ENCODE peak calls at places on chromosomes 12 and 14, in five cellular contexts. One of them, this sample, is unnamed.

GRCh38 chr12:62435337-62436163 is 31.1 kb upstream of the MON2 start:
- DNase-seq in H7: peak; percentile 80
- DNase-seq in AG04450: peak; percentile 49
- DNase-seq in pancreas: peak; percentile 36
- DNase-seq in CD8-positive, alpha-beta T cell: peak; percentile 32
- DNase-seq in this sample: no peak

GRCh38 chr12:105348561-105348960 is 18.1 kb downstream of the C12orf75 start:
- DNase-seq in H7: no peak
- DNase-seq in AG04450: no peak
- DNase-seq in pancreas: no peak
- DNase-seq in CD8-positive, alpha-beta T cell: no peak
- DNase-seq in this sample: no peak

GRCh38 chr14:100734031-100734990 is 7.6 kb downstream of the DLK1 start:
- DNase-seq in H7: peak; percentile 65
- DNase-seq in AG04450: no peak
- DNase-seq in pancreas: no peak
- DNase-seq in CD8-positive, alpha-beta T cell: no peak
- DNase-seq in this sample: no peak

GRCh38 chr14:34692348-34692747 is 22.0 kb downstream of the CFL2 start:
- DNase-seq in H7: no peak
- DNase-seq in AG04450: no peak
- DNase-seq in pancreas: no peak
- DNase-seq in CD8-positive, alpha-beta T cell: no peak
- DNase-seq in this sample: no peak

GRCh38 chr14:72451081-72451972 is 442.6 kb downstream of the DPF3 start:
- DNase-seq in H7: no peak
- DNase-seq in AG04450: no peak
- DNase-seq in pancreas: no peak
- DNase-seq in CD8-positive, alpha-beta T cell: peak; percentile 22
- DNase-seq in this sample: peak; percentile 78

GRCh38 chr12:91804533-91804932 is 341.1 kb downstream of the BTG1 start:
- DNase-seq in H7: no peak
- DNase-seq in AG04450: no peak
- DNase-seq in pancreas: no peak
- DNase-seq in CD8-positive, alpha-beta T cell: no peak
- DNase-seq in this sample: no peak

GRCh38 chr14:94056579-94057308 is 24.3 kb downstream of the DDX24 start:
- DNase-seq in H7: no peak
- DNase-seq in AG04450: no peak
- DNase-seq in pancreas: no peak
- DNase-seq in CD8-positive, alpha-beta T cell: no peak
- DNase-seq in this sample: no peak

GRCh38 chr14:50061664-50062437 is 54.5 kb downstream of the VCPKMT start:
- DNase-seq in H7: no peak
- DNase-seq in AG04450: no peak
- DNase-seq in pancreas: no peak
- DNase-seq in CD8-positive, alpha-beta T cell: peak; percentile 61
- DNase-seq in this sample: no peak

GRCh38 chr14:104680056-104680805 is 9.2 kb upstream of the INF2 start:
- DNase-seq in H7: no peak
- DNase-seq in AG04450: no peak
- DNase-seq in pancreas: peak; percentile 60
- DNase-seq in CD8-positive, alpha-beta T cell: no peak
- DNase-seq in this sample: no peak

GRCh38 chr12:100984821-100985220 is 190.2 kb downstream of the ANO4 start:
- DNase-seq in H7: no peak
- DNase-seq in AG04450: no peak
- DNase-seq in pancreas: no peak
- DNase-seq in CD8-positive, alpha-beta T cell: no peak
- DNase-seq in this sample: no peak

GRCh38 chr14:72825486-72825885 is 68.4 kb downstream of the DPF3 start:
- DNase-seq in H7: no peak
- DNase-seq in AG04450: no peak
- DNase-seq in pancreas: no peak
- DNase-seq in CD8-positive, alpha-beta T cell: no peak
- DNase-seq in this sample: no peak

GRCh38 chr14:69363055-69363454 is 35.0 kb downstream of the ERH start:
- DNase-seq in H7: peak; percentile 84
- DNase-seq in AG04450: peak; percentile 11
- DNase-seq in pancreas: no peak
- DNase-seq in CD8-positive, alpha-beta T cell: no peak
- DNase-seq in this sample: no peak

GRCh38 chr14:59278111-59278510 is 89.6 kb downstream of the DAAM1 start:
- DNase-seq in H7: no peak
- DNase-seq in AG04450: peak; percentile 72
- DNase-seq in pancreas: no peak
- DNase-seq in CD8-positive, alpha-beta T cell: no peak
- DNase-seq in this sample: no peak

GRCh38 chr12:89179245-89179644 is 173.1 kb downstream of the DUSP6 start:
- DNase-seq in H7: no peak
- DNase-seq in AG04450: no peak
- DNase-seq in pancreas: no peak
- DNase-seq in CD8-positive, alpha-beta T cell: no peak
- DNase-seq in this sample: no peak

GRCh38 chr12:106815741-106816140 is 41.3 kb downstream of the RIC8B start:
- DNase-seq in H7: no peak
- DNase-seq in AG04450: no peak
- DNase-seq in pancreas: no peak
- DNase-seq in CD8-positive, alpha-beta T cell: no peak
- DNase-seq in this sample: no peak

GRCh38 chr12:47941475-47942326 is 21.7 kb upstream of the TMEM106C start:
- DNase-seq in H7: peak; percentile 72
- DNase-seq in AG04450: no peak
- DNase-seq in pancreas: no peak
- DNase-seq in CD8-positive, alpha-beta T cell: no peak
- DNase-seq in this sample: no peak

GRCh38 chr12:113812431-113813228 is 153.5 kb downstream of the RBM19 start:
- DNase-seq in H7: no peak
- DNase-seq in AG04450: no peak
- DNase-seq in pancreas: no peak
- DNase-seq in CD8-positive, alpha-beta T cell: no peak
- DNase-seq in this sample: no peak

GRCh38 chr12:26636710-26637328 is 196.2 kb downstream of the ITPR2 start:
- DNase-seq in H7: no peak
- DNase-seq in AG04450: no peak
- DNase-seq in pancreas: no peak
- DNase-seq in CD8-positive, alpha-beta T cell: no peak
- DNase-seq in this sample: no peak

GRCh38 chr12:95764848-95765247 is 25.7 kb downstream of the NTN4 start:
- DNase-seq in H7: no peak
- DNase-seq in AG04450: no peak
- DNase-seq in pancreas: no peak
- DNase-seq in CD8-positive, alpha-beta T cell: no peak
- DNase-seq in this sample: no peak

GRCh38 chr14:64879635-64880381 is at the start of gene SPTB:
- DNase-seq in H7: peak; percentile 92
- DNase-seq in AG04450: no peak
- DNase-seq in pancreas: peak; percentile 59
- DNase-seq in CD8-positive, alpha-beta T cell: peak; percentile 65
- DNase-seq in this sample: no peak

GRCh38 chr14:75267141-75267601 is 11.5 kb upstream of the FOS start:
- DNase-seq in H7: no peak
- DNase-seq in AG04450: no peak
- DNase-seq in pancreas: no peak
- DNase-seq in CD8-positive, alpha-beta T cell: no peak
- DNase-seq in this sample: no peak

GRCh38 chr14:36443374-36443773 is 76.7 kb downstream of the NKX2-1 start:
- DNase-seq in H7: peak; percentile 8
- DNase-seq in AG04450: no peak
- DNase-seq in pancreas: no peak
- DNase-seq in CD8-positive, alpha-beta T cell: no peak
- DNase-seq in this sample: peak; percentile 28

GRCh38 chr12:47999816-48000215 is 4.5 kb downstream of the COL2A1 start:
- DNase-seq in H7: no peak
- DNase-seq in AG04450: no peak
- DNase-seq in pancreas: no peak
- DNase-seq in CD8-positive, alpha-beta T cell: no peak
- DNase-seq in this sample: no peak

GRCh38 chr14:104750658-104751057 is 2.3 kb upstream of the SIVA1 start:
- DNase-seq in H7: no peak
- DNase-seq in AG04450: no peak
- DNase-seq in pancreas: no peak
- DNase-seq in CD8-positive, alpha-beta T cell: no peak
- DNase-seq in this sample: no peak

GRCh38 chr12:89468648-89469326 is 55.8 kb downstream of the GALNT4 start:
- DNase-seq in H7: no peak
- DNase-seq in AG04450: no peak
- DNase-seq in pancreas: no peak
- DNase-seq in CD8-positive, alpha-beta T cell: no peak
- DNase-seq in this sample: no peak

GRCh38 chr12:64669270-64669842 is 59.1 kb downstream of the RASSF3 start:
- DNase-seq in H7: peak; percentile 43
- DNase-seq in AG04450: no peak
- DNase-seq in pancreas: peak; percentile 29
- DNase-seq in CD8-positive, alpha-beta T cell: peak; percentile 38
- DNase-seq in this sample: no peak

GRCh38 chr14:57189070-57189469 is 79.6 kb downstream of the EXOC5 start:
- DNase-seq in H7: peak; percentile 34
- DNase-seq in AG04450: no peak
- DNase-seq in pancreas: no peak
- DNase-seq in CD8-positive, alpha-beta T cell: no peak
- DNase-seq in this sample: peak; percentile 68

DNA sequence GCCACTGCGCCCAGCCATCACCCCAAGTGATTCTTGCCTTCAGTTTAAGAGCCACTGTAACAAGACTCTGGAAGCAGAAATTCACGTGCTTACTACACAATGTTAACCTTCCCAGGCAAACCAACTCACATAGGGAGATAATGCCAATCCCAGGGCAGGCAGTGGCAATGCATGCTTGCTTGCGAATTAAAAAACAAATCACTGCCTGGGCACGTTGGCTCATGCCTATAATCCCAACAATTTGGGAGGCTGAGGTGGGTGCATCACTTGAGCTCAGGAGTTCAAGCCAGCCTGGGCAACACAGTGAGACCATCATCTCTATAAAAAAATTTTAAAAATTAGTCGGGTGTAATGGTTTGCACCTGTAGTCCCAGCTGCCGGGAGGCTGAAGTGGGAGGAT is 37.8 kb upstream of the P2RX4 start:
- DNase-seq in H7: no peak
- DNase-seq in AG04450: no peak
- DNase-seq in pancreas: no peak
- DNase-seq in CD8-positive, alpha-beta T cell: no peak
- DNase-seq in this sample: no peak
- H3K4me3 ChIP-seq in H7: no peak overlapping the region
- H3K4me3 ChIP-seq in AG04450: no peak overlapping the region
- H3K4me3 ChIP-seq in pancreas: no peak overlapping the region
- H3K4me3 ChIP-seq in CD8-positive, alpha-beta T cell: no peak overlapping the region
- H3K4me3 ChIP-seq in this sample: no peak overlapping the region

GRCh38 chr14:61179061-61179675 is 102.0 kb downstream of the TMEM30B start:
- DNase-seq in H7: no peak
- DNase-seq in AG04450: no peak
- DNase-seq in pancreas: no peak
- DNase-seq in CD8-positive, alpha-beta T cell: no peak
- DNase-seq in this sample: no peak
- H3K4me3 ChIP-seq in H7: no peak overlapping the region
- H3K4me3 ChIP-seq in AG04450: no peak overlapping the region
- H3K4me3 ChIP-seq in pancreas: no peak overlapping the region
- H3K4me3 ChIP-seq in CD8-positive, alpha-beta T cell: no peak overlapping the region
- H3K4me3 ChIP-seq in this sample: no peak overlapping the region

GRCh38 chr12:3040026-3040656 is 37.0 kb upstream of the TSPAN9 start:
- DNase-seq in H7: peak; percentile 28
- DNase-seq in AG04450: no peak
- DNase-seq in pancreas: no peak
- DNase-seq in CD8-positive, alpha-beta T cell: no peak
- DNase-seq in this sample: no peak

GRCh38 chr12:3042826-3043225 is 34.4 kb upstream of the TSPAN9 start:
- DNase-seq in H7: peak; percentile 18
- DNase-seq in AG04450: no peak
- DNase-seq in pancreas: no peak
- DNase-seq in CD8-positive, alpha-beta T cell: no peak
- DNase-seq in this sample: no peak

GRCh38 chr12:3040663-3041544 is 36.3 kb upstream of the TSPAN9 start:
- DNase-seq in H7: peak; percentile 65
- DNase-seq in AG04450: no peak
- DNase-seq in pancreas: no peak
- DNase-seq in CD8-positive, alpha-beta T cell: no peak
- DNase-seq in this sample: no peak

GRCh38 chr12:3042394-3042793 is 34.8 kb upstream of the TSPAN9 start:
- DNase-seq in H7: peak; percentile 20
- DNase-seq in AG04450: no peak
- DNase-seq in pancreas: no peak
- DNase-seq in CD8-positive, alpha-beta T cell: no peak
- DNase-seq in this sample: no peak

DNA sequence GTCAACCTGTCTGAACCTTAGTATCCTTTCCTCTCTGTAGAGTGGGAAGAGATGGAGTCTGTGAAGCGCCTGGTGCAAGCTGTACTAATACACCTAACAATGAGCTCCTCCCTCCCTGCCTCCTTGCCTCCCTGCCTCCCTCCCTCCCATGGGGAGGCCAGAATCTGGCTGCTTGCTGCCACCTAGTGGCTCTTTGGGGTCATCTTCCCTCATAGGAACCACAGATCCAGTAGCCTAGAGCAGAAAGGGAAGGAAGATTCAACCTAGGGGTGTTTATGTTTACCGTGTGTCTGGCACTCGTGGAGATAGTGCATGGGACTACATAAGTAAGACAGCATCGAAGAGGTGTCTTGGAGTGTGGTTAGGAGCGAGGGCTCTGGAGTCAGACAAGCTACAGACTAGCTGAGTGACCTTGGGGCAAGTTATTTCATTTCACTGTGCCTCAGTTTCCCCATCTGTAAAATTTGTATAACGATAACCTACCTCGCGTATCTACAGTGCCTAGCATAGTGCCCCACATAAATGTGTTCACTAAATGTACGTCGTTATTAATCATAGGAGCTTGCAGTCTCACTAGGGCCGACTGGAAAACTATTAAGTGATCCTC is 35.5 kb upstream of the TSPAN9 start:
- DNase-seq in H7: peak; percentile 93
- DNase-seq in AG04450: peak; percentile 38
- DNase-seq in pancreas: peak; percentile 62
- DNase-seq in CD8-positive, alpha-beta T cell: peak; percentile 27
- DNase-seq in this sample: peak; percentile 24
- H3K4me3 ChIP-seq in H7: no peak overlapping the region
- H3K4me3 ChIP-seq in AG04450: no peak overlapping the region
- H3K4me3 ChIP-seq in pancreas: no peak overlapping the region
- H3K4me3 ChIP-seq in CD8-positive, alpha-beta T cell: no peak overlapping the region
- H3K4me3 ChIP-seq in this sample: no peak overlapping the region

DNA sequence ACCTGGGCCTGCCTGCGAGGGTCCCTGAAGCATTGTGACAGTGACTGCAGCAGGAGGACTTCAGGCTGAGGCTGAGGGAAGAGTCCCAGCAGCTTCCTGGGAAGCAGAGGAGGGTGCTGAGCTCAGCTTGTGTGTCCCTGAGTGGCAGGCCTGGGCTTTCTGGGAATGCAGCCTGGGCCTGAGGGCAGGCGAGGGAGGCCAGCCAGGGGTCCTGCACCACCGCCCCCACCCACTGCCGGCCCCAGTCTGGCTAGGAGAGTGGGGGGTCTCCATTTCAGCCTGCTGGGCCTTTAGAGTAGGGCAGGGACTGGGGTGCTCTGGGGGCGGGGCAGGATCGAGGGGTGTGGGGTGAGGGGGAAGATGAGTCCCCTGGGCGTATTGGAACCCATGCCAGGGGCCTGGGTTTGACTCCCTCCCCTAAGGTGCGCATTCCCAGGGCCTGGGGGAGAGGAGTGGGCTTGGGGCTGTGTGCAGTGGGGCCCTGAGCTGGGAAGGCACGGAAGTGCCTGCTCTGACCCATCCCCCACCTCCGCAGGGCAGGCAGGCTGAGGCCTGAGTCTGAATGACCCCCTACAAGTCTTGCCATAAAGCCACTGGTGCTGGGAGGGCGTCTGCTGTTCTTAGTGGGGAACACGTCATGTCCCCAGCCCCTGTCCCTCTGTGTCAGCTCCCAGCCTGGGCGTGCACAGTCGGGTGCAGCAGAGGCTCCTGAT is 46.4 kb downstream of the KRT80 start:
- DNase-seq in H7: peak; percentile 77
- DNase-seq in AG04450: no peak
- DNase-seq in pancreas: no peak
- DNase-seq in CD8-positive, alpha-beta T cell: no peak
- DNase-seq in this sample: no peak
- H3K4me3 ChIP-seq in H7: no peak overlapping the region
- H3K4me3 ChIP-seq in AG04450: no peak overlapping the region
- H3K4me3 ChIP-seq in pancreas: no peak overlapping the region
- H3K4me3 ChIP-seq in CD8-positive, alpha-beta T cell: no peak overlapping the region
- H3K4me3 ChIP-seq in this sample: no peak overlapping the region